ENCODE peak calls at places on chromosomes 11 and 22, in eight cellular contexts. One of them, this sample, is unnamed.

GRCh38 chr11:78000193-78000592 is 5.7 kb upstream of the INTS4 start:
- DNase-seq in transverse colon: peak
- DNase-seq in ACHN: peak
- DNase-seq in HL-60: peak
- DNase-seq in stimulated activated CD8-positive, alpha-beta memory T cell treated with anti-CD3 and anti-CD28 coated beads, Interleukin-4, amount 100 ng/mL, for 1 hour: peak
- DNase-seq in SJSA1: peak
- DNase-seq in amniotic stem cell: peak
- DNase-seq in NCI-H774: peak
- DNase-seq in this sample: peak

GRCh38 chr11:130744804-130745203 is 171.5 kb downstream of the SNX19 start:
- DNase-seq in NCI-H774: no peak
- DNase-seq in SJSA1: no peak
- DNase-seq in HL-60: no peak
- DNase-seq in transverse colon: no peak
- DNase-seq in stimulated activated CD8-positive, alpha-beta memory T cell treated with anti-CD3 and anti-CD28 coated beads, Interleukin-4, amount 100 ng/mL, for 1 hour: no peak
- DNase-seq in ACHN: no peak
- DNase-seq in amniotic stem cell: no peak
- DNase-seq in this sample: no peak

GRCh38 chr11:112655386-112655785 is 305.8 kb upstream of the NCAM1 start:
- DNase-seq in ACHN: no peak
- DNase-seq in transverse colon: peak
- DNase-seq in HL-60: no peak
- DNase-seq in SJSA1: no peak
- DNase-seq in NCI-H774: no peak
- DNase-seq in stimulated activated CD8-positive, alpha-beta memory T cell treated with anti-CD3 and anti-CD28 coated beads, Interleukin-4, amount 100 ng/mL, for 1 hour: no peak
- DNase-seq in amniotic stem cell: no peak
- DNase-seq in this sample: no peak

GRCh38 chr11:122491486-122491885 is 164.0 kb upstream of the UBASH3B start:
- DNase-seq in NCI-H774: no peak
- DNase-seq in transverse colon: no peak
- DNase-seq in SJSA1: no peak
- DNase-seq in amniotic stem cell: no peak
- DNase-seq in ACHN: no peak
- DNase-seq in stimulated activated CD8-positive, alpha-beta memory T cell treated with anti-CD3 and anti-CD28 coated beads, Interleukin-4, amount 100 ng/mL, for 1 hour: no peak
- DNase-seq in HL-60: peak
- DNase-seq in this sample: no peak

GRCh38 chr22:31439805-31440204 is 40.4 kb downstream of the DRG1 start:
- DNase-seq in HL-60: no peak
- DNase-seq in ACHN: no peak
- DNase-seq in NCI-H774: no peak
- DNase-seq in transverse colon: no peak
- DNase-seq in amniotic stem cell: no peak
- DNase-seq in SJSA1: no peak
- DNase-seq in stimulated activated CD8-positive, alpha-beta memory T cell treated with anti-CD3 and anti-CD28 coated beads, Interleukin-4, amount 100 ng/mL, for 1 hour: no peak
- DNase-seq in this sample: no peak

GRCh38 chr11:10654211-10655150 is 39.1 kb downstream of the IRAG1 start:
- DNase-seq in HL-60: no peak
- DNase-seq in NCI-H774: peak
- DNase-seq in SJSA1: no peak
- DNase-seq in transverse colon: no peak
- DNase-seq in ACHN: peak
- DNase-seq in amniotic stem cell: no peak
- DNase-seq in stimulated activated CD8-positive, alpha-beta memory T cell treated with anti-CD3 and anti-CD28 coated beads, Interleukin-4, amount 100 ng/mL, for 1 hour: peak
- DNase-seq in this sample: peak

GRCh38 chr11:69382131-69383128 is 88.5 kb downstream of the MYEOV start:
- DNase-seq in ACHN: no peak
- DNase-seq in transverse colon: peak
- DNase-seq in NCI-H774: peak
- DNase-seq in amniotic stem cell: no peak
- DNase-seq in SJSA1: peak
- DNase-seq in HL-60: peak
- DNase-seq in stimulated activated CD8-positive, alpha-beta memory T cell treated with anti-CD3 and anti-CD28 coated beads, Interleukin-4, amount 100 ng/mL, for 1 hour: no peak
- DNase-seq in this sample: no peak

GRCh38 chr11:77345621-77346020 is 44.1 kb upstream of the GDPD4 start:
- DNase-seq in ACHN: no peak
- DNase-seq in SJSA1: no peak
- DNase-seq in amniotic stem cell: no peak
- DNase-seq in transverse colon: no peak
- DNase-seq in stimulated activated CD8-positive, alpha-beta memory T cell treated with anti-CD3 and anti-CD28 coated beads, Interleukin-4, amount 100 ng/mL, for 1 hour: no peak
- DNase-seq in HL-60: no peak
- DNase-seq in NCI-H774: no peak
- DNase-seq in this sample: no peak

GRCh38 chr11:75557649-75558494 is 4.2 kb upstream of the SERPINH1 start:
- DNase-seq in NCI-H774: no peak
- DNase-seq in SJSA1: peak
- DNase-seq in transverse colon: peak
- DNase-seq in HL-60: no peak
- DNase-seq in amniotic stem cell: peak
- DNase-seq in stimulated activated CD8-positive, alpha-beta memory T cell treated with anti-CD3 and anti-CD28 coated beads, Interleukin-4, amount 100 ng/mL, for 1 hour: no peak
- DNase-seq in ACHN: peak
- DNase-seq in this sample: no peak

GRCh38 chr11:123587044-123587443 is 67.4 kb downstream of the SCN3B start:
- DNase-seq in stimulated activated CD8-positive, alpha-beta memory T cell treated with anti-CD3 and anti-CD28 coated beads, Interleukin-4, amount 100 ng/mL, for 1 hour: no peak
- DNase-seq in NCI-H774: no peak
- DNase-seq in SJSA1: no peak
- DNase-seq in transverse colon: no peak
- DNase-seq in ACHN: no peak
- DNase-seq in HL-60: no peak
- DNase-seq in amniotic stem cell: no peak
- DNase-seq in this sample: no peak

GRCh38 chr11:77205467-77206263 is 77.6 kb downstream of the MYO7A start:
- DNase-seq in SJSA1: peak
- DNase-seq in ACHN: no peak
- DNase-seq in NCI-H774: no peak
- DNase-seq in HL-60: no peak
- DNase-seq in amniotic stem cell: no peak
- DNase-seq in stimulated activated CD8-positive, alpha-beta memory T cell treated with anti-CD3 and anti-CD28 coated beads, Interleukin-4, amount 100 ng/mL, for 1 hour: no peak
- DNase-seq in transverse colon: no peak
- DNase-seq in this sample: no peak

This sample was measured in NCI-H2029 treated with DMSO at 0.1 percent for 48 hours.